ENCODE peak calls at places on chromosomes 16 and 17, in six cellular contexts. L is Peyer's patch; V is fibroblast of lung; K is CD8-positive, alpha-beta memory T cell; W is BE2C; Z is prostate gland. O is an unnamed sample.

GRCh38 chr17:10757067-10757466 is 27.2 kb upstream of the TMEM220 start:
- DNase-seq in L (no peak), V (no peak), K (no peak), W (peak; percentile 16), Z (no peak), O (no peak)

GRCh38 chr17:9242983-9243382 is 221.7 kb downstream of the NTN1 start:
- DNase-seq in L (no peak), V (no peak), K (no peak), W (no peak), Z (no peak), O (no peak)

GRCh38 chr17:80246266-80246681 is 14.4 kb upstream of the RNF213 start:
- DNase-seq in L (no peak), V (no peak), K (no peak), W (no peak), Z (no peak), O (no peak)

GRCh38 chr17:46950615-46950996 is 27.6 kb downstream of the GOSR2 start:
- DNase-seq in L (no peak), V (no peak), K (no peak), W (no peak), Z (no peak), O (no peak)

GRCh38 chr16:57304169-57305061 is 19.9 kb upstream of the PLLP start:
- DNase-seq in L (no peak), V (peak; percentile 69), K (peak; percentile 19), W (no peak), Z (no peak), O (no peak)

GRCh38 chr17:17509601-17510425 is 13.6 kb upstream of the RASD1 start:
- DNase-seq in L (no peak), V (no peak), K (no peak), W (no peak), Z (no peak), O (no peak)

GRCh38 chr17:64496786-64497564 is at the start of gene POLG2:
- DNase-seq in L (peak; percentile 92), V (peak; percentile 93), K (peak; percentile 95), W (peak; percentile 97), Z (peak; percentile 85), O (peak; percentile 96)

GRCh38 chr17:9937164-9937835 is 32.2 kb upstream of the RCVRN start:
- DNase-seq in L (no peak), V (peak; percentile 45), K (no peak), W (no peak), Z (peak; percentile 73), O (no peak)

GRCh38 chr17:64503821-64504768 is 2.0 kb downstream of the DDX5 start:
- DNase-seq in L (no peak), V (no peak), K (no peak), W (no peak), Z (no peak), O (no peak)

GRCh38 chr16:67406111-67406593 is 10.1 kb downstream of the ZDHHC1 start:
- DNase-seq in L (no peak), V (no peak), K (no peak), W (no peak), Z (no peak), O (no peak)

GRCh38 chr16:57787519-57787905 is 14.8 kb downstream of the KIFC3 start:
- DNase-seq in L (no peak), V (no peak), K (no peak), W (no peak), Z (no peak), O (no peak)

GRCh38 chr17:2090804-2091534 is 36.1 kb downstream of the HIC1 start:
- DNase-seq in L (no peak), V (peak; percentile 98), K (no peak), W (no peak), Z (no peak), O (no peak)

GRCh38 chr17:66264696-66265095 is 35.5 kb upstream of the APOH start:
- DNase-seq in L (no peak), V (no peak), K (no peak), W (no peak), Z (no peak), O (no peak)

GRCh38 chr16:9362050-9362449 is 270.6 kb downstream of the HAPSTR1 start:
- DNase-seq in L (no peak), V (no peak), K (no peak), W (no peak), Z (no peak), O (no peak)

GRCh38 chr16:12172343-12172742 is 195.8 kb downstream of the SNX29 start:
- DNase-seq in L (no peak), V (no peak), K (no peak), W (no peak), Z (no peak), O (no peak)

DNA sequence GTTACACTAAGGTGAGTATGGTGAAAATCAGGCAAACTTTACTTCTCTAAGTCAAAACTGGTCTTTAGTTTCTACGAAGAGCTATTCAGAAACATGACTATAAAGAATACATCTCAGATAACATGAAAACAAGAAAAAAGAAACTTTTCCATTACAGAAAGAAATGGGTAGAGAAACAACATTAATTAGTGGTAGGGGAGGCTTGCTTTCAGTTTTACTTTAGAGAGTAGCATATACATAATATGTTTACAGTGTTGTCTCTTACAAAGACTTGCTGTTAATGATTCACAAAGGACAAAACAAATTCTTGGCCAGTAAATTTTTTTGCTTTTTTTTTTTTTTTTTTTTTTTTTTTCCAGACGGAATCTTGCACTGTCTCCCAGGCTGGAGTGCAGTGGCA is 34.2 kb downstream of the CRLF3 start:
- DNase-seq in L (no peak), V (no peak), K (no peak), W (no peak), Z (no peak), O (no peak)
- H3K36me3 ChIP-seq in L (no peaks in the 10 kb centered on the region), V (peaks cover 9% of the 10 kb centered on the region), K (peaks cover 53% of the 10 kb centered on the region), W (peaks cover 9% of the 10 kb centered on the region), Z (no peaks in the 10 kb centered on the region), O (peaks cover 66% of the 10 kb centered on the region)

DNA sequence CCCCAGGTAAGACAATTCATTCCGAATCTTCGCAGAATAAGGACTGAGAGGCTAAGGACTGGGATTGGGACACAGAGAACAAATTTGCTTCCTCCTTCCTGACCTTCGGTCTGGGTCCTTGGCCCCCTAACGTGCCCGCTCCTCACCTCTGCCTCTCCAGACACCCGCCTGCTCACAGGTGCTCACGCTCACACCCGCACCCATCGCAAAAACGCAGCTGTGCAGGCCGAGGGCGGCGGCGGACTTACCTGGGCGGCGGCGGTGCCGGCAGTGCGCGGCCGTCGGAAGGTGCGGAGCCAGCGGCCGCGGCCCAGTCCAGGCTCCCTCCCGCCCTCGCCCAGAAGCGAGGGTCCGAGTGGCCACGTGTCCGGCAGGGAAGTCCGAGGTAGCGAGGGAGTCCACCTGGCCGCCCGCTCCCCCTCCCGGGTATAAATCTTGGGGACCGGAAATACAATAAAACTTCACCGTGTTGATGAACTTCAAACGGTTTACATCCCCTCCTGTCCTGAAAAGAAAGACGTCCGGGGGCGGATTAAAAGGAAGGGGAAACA is 7.2 kb upstream of the HOXB9 start:
- DNase-seq in L (no peak), V (no peak), K (no peak), W (no peak), Z (no peak), O (no peak)
- H3K27me3 ChIP-seq in L (no peaks in the 10 kb centered on the region), V (peaks cover 96% of the 10 kb centered on the region), K (peaks cover 68% of the 10 kb centered on the region), W (peaks cover 100% of the 10 kb centered on the region), Z (peaks cover 56% of the 10 kb centered on the region), O (peaks cover 37% of the 10 kb centered on the region)

GRCh38 chr16:13421726-13422125 is 498.2 kb upstream of the ERCC4 start:
- DNase-seq in L (no peak), V (peak; percentile 23), K (no peak), W (no peak), Z (no peak), O (no peak)
- H3K9me3 ChIP-seq in L (no peaks in the 10 kb centered on the region), V (no peaks in the 10 kb centered on the region), K (no peaks in the 10 kb centered on the region), W (peaks cover 3% of the 10 kb centered on the region), Z (no peaks in the 10 kb centered on the region), O (no peaks in the 10 kb centered on the region)

GRCh38 chr17:75816693-75817092 is 27.5 kb downstream of the UNC13D start:
- DNase-seq in L (no peak), V (no peak), K (no peak), W (no peak), Z (no peak), O (no peak)
- H3K36me3 ChIP-seq in L (no peaks in the 10 kb centered on the region), V (peaks cover 34% of the 10 kb centered on the region), K (peaks cover 16% of the 10 kb centered on the region), W (peaks cover 94% of the 10 kb centered on the region), Z (peaks cover 18% of the 10 kb centered on the region), O (peaks cover 47% of the 10 kb centered on the region)